ENCODE peak calls at places on chromosomes 16 and 17, in four cellular contexts. A is HepG2, U is GM12878, V is K562. K is an unnamed sample.

GRCh38 chr17:13740692-13741091 is 139.0 kb upstream of the HS3ST3A1 start:
- DNase-seq in A (no peak), U (no peak), V (no peak), K (no peak)

GRCh38 chr17:69717819-69718218 is 303.3 kb downstream of the MAP2K6 start:
- DNase-seq in A (no peak), U (no peak), V (no peak), K (no peak)

GRCh38 chr17:1711804-1712203 is 1.6 kb upstream of the TLCD2 start:
- DNase-seq in A (no peak), U (no peak), V (no peak), K (no peak)

GRCh38 chr17:36133629-36134259 is 30.1 kb downstream of the CCL4 start:
- DNase-seq in A (peak; percentile 81), U (no peak), V (no peak), K (no peak)

GRCh38 chr17:32757963-32758362 is 119.0 kb downstream of the MYO1D start:
- DNase-seq in A (no peak), U (no peak), V (no peak), K (no peak)

GRCh38 chr17:57236686-57237299 is 19.5 kb upstream of the MSI2 start:
- DNase-seq in A (no peak), U (no peak), V (no peak), K (no peak)

GRCh38 chr17:1227917-1228751 is 42.1 kb upstream of the BHLHA9 start:
- DNase-seq in A (no peak), U (peak; percentile 32), V (no peak), K (no peak)

GRCh38 chr16:22070361-22071351 is 21.7 kb upstream of the VWA3A start:
- DNase-seq in A (no peak), U (no peak), V (no peak), K (no peak)

GRCh38 chr16:23869052-23869451 is 33.3 kb downstream of the PRKCB start:
- DNase-seq in A (no peak), U (no peak), V (no peak), K (no peak)

GRCh38 chr17:30530346-30531025 is 53.3 kb downstream of the GOSR1 start:
- DNase-seq in A (no peak), U (no peak), V (no peak), K (no peak)

GRCh38 chr16:67269766-67270165 is 9.6 kb upstream of the PLEKHG4 start:
- DNase-seq in A (no peak), U (no peak), V (peak; percentile 38), K (no peak)

GRCh38 chr16:4115209-4115940 is 867 bp downstream of the ADCY9 start:
- DNase-seq in A (no peak), U (no peak), V (peak; percentile 38), K (peak; percentile 87)

GRCh38 chr17:77424585-77425344 is 284.0 kb downstream of the SEC14L1 start:
- DNase-seq in A (no peak), U (no peak), V (peak; percentile 38), K (peak; percentile 99)

GRCh38 chr16:30972872-30973271 is 12.1 kb upstream of the HSD3B7 start:
- DNase-seq in A (peak; percentile 38), U (no peak), V (no peak), K (no peak)

GRCh38 chr17:41538565-41538991 is 10.5 kb upstream of the KRT19 start:
- DNase-seq in A (no peak), U (no peak), V (no peak), K (no peak)

GRCh38 chr17:35808962-35809854 is at the start of gene TAF15:
- DNase-seq in A (peak; percentile 97), U (peak; percentile 97), V (peak; percentile 97), K (peak; percentile 95)

GRCh38 chr16:58409316-58409973 is 17.2 kb downstream of the GINS3 start:
- DNase-seq in A (no peak), U (no peak), V (no peak), K (no peak)

GRCh38 chr16:85750021-85750826 is 672 bp downstream of the C16orf74 start:
- DNase-seq in A (no peak), U (no peak), V (no peak), K (peak; percentile 76)

GRCh38 chr16:67893791-67894399 is 841 bp downstream of the PSKH1 start:
- DNase-seq in A (peak; percentile 60), U (no peak), V (no peak), K (no peak)

GRCh38 chr16:63981639-63982038 is 1140.2 kb downstream of the CDH11 start:
- DNase-seq in A (no peak), U (no peak), V (no peak), K (no peak)

GRCh38 chr17:30477758-30478115 is 529 bp downstream of the GOSR1 start:
- DNase-seq in A (peak; percentile 9), U (no peak), V (no peak), K (no peak)

GRCh38 chr16:66952430-66953139 is 8.5 kb upstream of the CES3 start:
- DNase-seq in A (no peak), U (no peak), V (no peak), K (no peak)

GRCh38 chr16:85639529-85640253 is 26.6 kb downstream of the GSE1 start:
- DNase-seq in A (no peak), U (no peak), V (no peak), K (peak; percentile 92)

GRCh38 chr17:48631693-48632578 is 5.8 kb upstream of the HOXB9 start:
- DNase-seq in A (no peak), U (no peak), V (no peak), K (no peak)

GRCh38 chr17:57243171-57243622 is 13.1 kb upstream of the MSI2 start:
- DNase-seq in A (peak; percentile 70), U (peak; percentile 50), V (peak; percentile 81), K (peak; percentile 74)

GRCh38 chr17:29597361-29598172 is 4.6 kb downstream of the ANKRD13B start:
- DNase-seq in A (no peak), U (no peak), V (no peak), K (no peak)

GRCh38 chr16:4783951-4784336 is 4.2 kb downstream of the SEPTIN12 start:
- DNase-seq in A (no peak), U (no peak), V (no peak), K (no peak)

GRCh38 chr17:82703935-82704865 is 5.7 kb upstream of the RAB40B start:
- DNase-seq in A (peak; percentile 69), U (no peak), V (peak; percentile 20), K (no peak)

GRCh38 chr17:56936697-56937322 is 23.0 kb upstream of the TRIM25 start:
- DNase-seq in A (no peak), U (no peak), V (no peak), K (no peak)

GRCh38 chr17:50596191-50597037 is 35.9 kb downstream of the CACNA1G start:
- DNase-seq in A (no peak), U (no peak), V (peak; percentile 76), K (no peak)

GRCh38 chr16:31010539-31010938 is at the start of gene STX1B:
- DNase-seq in A (no peak), U (no peak), V (no peak), K (peak; percentile 100)

GRCh38 chr16:51243836-51244483 is 92.9 kb upstream of the SALL1 start:
- DNase-seq in A (peak; percentile 76), U (no peak), V (no peak), K (no peak)

GRCh38 chr16:86087011-86087453 is 188.1 kb downstream of the IRF8 start:
- DNase-seq in A (no peak), U (no peak), V (no peak), K (no peak)

GRCh38 chr17:8151641-8152111 is 528 bp downstream of the PER1 start:
- DNase-seq in A (no peak), U (no peak), V (no peak), K (no peak)

GRCh38 chr16:89498839-89499238 is 8.5 kb upstream of the ANKRD11 start:
- DNase-seq in A (no peak), U (no peak), V (no peak), K (no peak)

GRCh38 chr17:78697846-78698343 is 84.2 kb downstream of the CYTH1 start:
- DNase-seq in A (no peak), U (no peak), V (no peak), K (no peak)

GRCh38 chr17:9050801-9051401 is 29.6 kb downstream of the NTN1 start:
- DNase-seq in A (no peak), U (no peak), V (no peak), K (no peak)

GRCh38 chr17:7651097-7651958 is 602 bp downstream of the ATP1B2 start:
- DNase-seq in A (no peak), U (no peak), V (peak; percentile 51), K (peak; percentile 81)

GRCh38 chr16:56679813-56680212 is 2.5 kb upstream of the MT1X start:
- DNase-seq in A (peak; percentile 23), U (no peak), V (no peak), K (no peak)

GRCh38 chr16:56682703-56683397 is 580 bp downstream of the MT1X start:
- DNase-seq in A (no peak), U (no peak), V (no peak), K (no peak)

GRCh38 chr16:56683424-56684162 is 1.3 kb downstream of the MT1X start:
- DNase-seq in A (no peak), U (no peak), V (no peak), K (no peak)

GRCh38 chr16:56684256-56684925 is 2.1 kb downstream of the MT1X start:
- DNase-seq in A (no peak), U (no peak), V (no peak), K (no peak)

GRCh38 chr16:56681939-56682702 is at the start of gene MT1X:
- DNase-seq in A (peak; percentile 87), U (peak; percentile 7), V (peak; percentile 85), K (peak; percentile 95)
- TF ChIP-seq REST in A (peak; percentile 20), U (no peak), V (no peak), K (peak; percentile 8)

DNA sequence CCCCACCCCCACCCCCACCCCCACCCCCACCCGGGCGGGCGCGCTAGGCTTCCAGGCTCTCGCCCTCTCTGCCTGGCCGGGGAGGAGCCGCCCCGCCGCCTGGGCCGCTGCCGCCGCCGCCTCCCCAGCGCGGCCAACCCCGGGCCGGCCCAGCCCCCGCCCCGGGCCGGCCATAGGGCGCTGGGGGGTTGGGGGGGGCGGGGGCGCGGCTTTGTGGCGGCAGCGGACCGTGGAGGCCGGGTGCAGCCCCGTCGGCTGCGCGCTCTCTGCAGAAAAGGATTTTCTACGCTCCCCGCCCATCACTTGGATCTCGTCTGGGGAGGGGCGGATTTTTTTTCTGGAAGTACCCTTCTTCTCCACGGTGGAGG is 230.9 kb downstream of the MRTFB start:
- DNase-seq in A (peak; percentile 49), U (no peak), V (peak; percentile 88), K (peak; percentile 89)
- TF ChIP-seq RFX5 in A (no peak), U (no peak), V (no peak), K (no peak)

GRCh38 chr17:81291662-81292061 is 3.4 kb downstream of the SLC38A10 start:
- DNase-seq in A (peak; percentile 53), U (no peak), V (peak; percentile 81), K (peak; percentile 94)
- TF ChIP-seq MXI1 in A (no peak), U (peak; percentile 20), V (no peak), K (no peak)

DNA sequence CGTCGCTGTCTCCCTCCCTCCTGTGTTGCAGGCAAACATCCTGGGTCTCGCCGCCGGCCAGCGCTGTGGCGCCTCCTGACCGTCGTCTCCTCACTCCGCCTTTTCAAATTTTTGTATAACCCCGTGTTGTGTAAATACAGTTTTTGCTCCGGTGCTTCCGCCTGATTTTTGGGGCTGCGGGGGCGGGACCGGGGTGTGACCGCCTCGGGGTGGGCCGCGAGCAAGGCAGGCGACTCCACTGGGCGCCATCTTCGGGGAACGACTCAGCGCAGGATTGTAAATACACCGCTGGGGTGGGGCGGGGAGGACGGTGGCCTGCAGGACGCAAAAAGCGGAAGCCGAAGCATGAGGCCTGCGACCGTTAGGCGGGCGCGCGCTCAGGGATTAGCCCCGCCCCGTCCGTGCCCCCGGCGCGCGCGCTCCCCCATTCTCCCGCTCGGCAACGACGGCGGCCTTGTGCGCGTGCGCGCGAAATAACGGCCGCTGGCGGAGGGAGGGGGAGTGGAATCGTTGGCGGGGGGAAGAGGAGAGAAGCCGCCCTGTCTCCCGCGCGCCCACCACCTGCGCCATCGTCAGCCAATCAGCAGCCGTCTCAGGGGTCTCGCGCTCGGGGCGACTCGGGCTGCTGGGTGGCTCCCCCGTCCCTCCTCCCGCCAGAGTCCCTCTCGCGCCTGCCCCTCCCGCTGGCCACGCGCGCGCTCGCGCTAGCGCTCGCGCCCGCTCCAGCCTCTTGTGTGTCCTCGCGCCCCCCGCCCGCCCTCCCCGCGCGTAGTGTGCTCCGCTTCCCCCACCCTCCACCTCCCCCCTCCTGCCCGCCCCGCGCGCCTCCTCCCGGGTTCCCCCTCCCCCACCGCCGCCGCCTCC is 865 bp upstream of the MAZ start:
- DNase-seq in A (peak; percentile 97), U (peak; percentile 76), V (peak; percentile 92), K (peak; percentile 96)
- TF ChIP-seq REST in A (peak; percentile 62), U (peak; percentile 30), V (peak; percentile 76), K (peak; percentile 74)

K was measured in SK-N-SH.